ENCODE peak calls at places on chromosomes 5 and 9, in seven cellular contexts. One of them, this sample, is unnamed.
A peak's percentile ranks its signal among the peaks of the same experiment; 100 is the strongest.

GRCh38 chr5:58543723-58544122 is 39.2 kb upstream of the RAB3C start:
- DNase-seq in SK-MEL-5: no peak
- DNase-seq in CD4-positive, CD25-positive, alpha-beta regulatory T cell: no peak
- DNase-seq in NCI-H1930: no peak
- DNase-seq in ureter: no peak
- DNase-seq in naive thymus-derived CD4-positive, alpha-beta T cell: no peak
- DNase-seq in epithelial cell of proximal tubule: no peak
- DNase-seq in this sample: no peak

GRCh38 chr9:78146241-78146640 is 89.6 kb upstream of the CEP78 start:
- DNase-seq in NCI-H1930: no peak
- DNase-seq in CD4-positive, CD25-positive, alpha-beta regulatory T cell: no peak
- DNase-seq in naive thymus-derived CD4-positive, alpha-beta T cell: no peak
- DNase-seq in SK-MEL-5: no peak
- DNase-seq in epithelial cell of proximal tubule: no peak
- DNase-seq in ureter: no peak
- DNase-seq in this sample: no peak

GRCh38 chr5:53249529-53249928 is 140.0 kb upstream of the MOCS2 start:
- DNase-seq in NCI-H1930: no peak
- DNase-seq in ureter: no peak
- DNase-seq in CD4-positive, CD25-positive, alpha-beta regulatory T cell: no peak
- DNase-seq in naive thymus-derived CD4-positive, alpha-beta T cell: no peak
- DNase-seq in epithelial cell of proximal tubule: no peak
- DNase-seq in SK-MEL-5: no peak
- DNase-seq in this sample: no peak

GRCh38 chr5:142866563-142867275 is 96.5 kb downstream of the ARHGAP26 start:
- DNase-seq in NCI-H1930: peak; percentile 21
- DNase-seq in CD4-positive, CD25-positive, alpha-beta regulatory T cell: peak; percentile 74
- DNase-seq in naive thymus-derived CD4-positive, alpha-beta T cell: peak; percentile 24
- DNase-seq in SK-MEL-5: peak; percentile 78
- DNase-seq in ureter: no peak
- DNase-seq in epithelial cell of proximal tubule: no peak
- DNase-seq in this sample: peak; percentile 26

GRCh38 chr5:154071799-154072781 is 33.3 kb downstream of the MFAP3 start:
- DNase-seq in epithelial cell of proximal tubule: no peak
- DNase-seq in ureter: peak; percentile 77
- DNase-seq in SK-MEL-5: peak; percentile 79
- DNase-seq in NCI-H1930: peak; percentile 37
- DNase-seq in CD4-positive, CD25-positive, alpha-beta regulatory T cell: peak; percentile 84
- DNase-seq in naive thymus-derived CD4-positive, alpha-beta T cell: peak; percentile 53
- DNase-seq in this sample: no peak

GRCh38 chr5:39947657-39948056 is 522.9 kb upstream of the DAB2 start:
- DNase-seq in epithelial cell of proximal tubule: no peak
- DNase-seq in ureter: no peak
- DNase-seq in SK-MEL-5: peak; percentile 55
- DNase-seq in naive thymus-derived CD4-positive, alpha-beta T cell: no peak
- DNase-seq in CD4-positive, CD25-positive, alpha-beta regulatory T cell: no peak
- DNase-seq in NCI-H1930: no peak
- DNase-seq in this sample: no peak

GRCh38 chr5:175257128-175257846 is 186.7 kb downstream of the DRD1 start:
- DNase-seq in NCI-H1930: no peak
- DNase-seq in SK-MEL-5: no peak
- DNase-seq in epithelial cell of proximal tubule: no peak
- DNase-seq in naive thymus-derived CD4-positive, alpha-beta T cell: no peak
- DNase-seq in CD4-positive, CD25-positive, alpha-beta regulatory T cell: no peak
- DNase-seq in ureter: no peak
- DNase-seq in this sample: no peak

GRCh38 chr5:74471875-74472274 is 168.7 kb downstream of the ENC1 start:
- DNase-seq in ureter: no peak
- DNase-seq in CD4-positive, CD25-positive, alpha-beta regulatory T cell: no peak
- DNase-seq in NCI-H1930: no peak
- DNase-seq in SK-MEL-5: no peak
- DNase-seq in naive thymus-derived CD4-positive, alpha-beta T cell: no peak
- DNase-seq in epithelial cell of proximal tubule: no peak
- DNase-seq in this sample: no peak

GRCh38 chr9:14315754-14316573 is 2.0 kb upstream of the NFIB start:
- DNase-seq in SK-MEL-5: peak; percentile 28
- DNase-seq in CD4-positive, CD25-positive, alpha-beta regulatory T cell: no peak
- DNase-seq in ureter: peak; percentile 49
- DNase-seq in naive thymus-derived CD4-positive, alpha-beta T cell: no peak
- DNase-seq in epithelial cell of proximal tubule: no peak
- DNase-seq in NCI-H1930: no peak
- DNase-seq in this sample: no peak